ENCODE peak calls at places on chromosome 11, in ten cellular contexts. E is heart right ventricle, F is mammary epithelial cell, S is AG04449, X is fibroblast of pulmonary artery, H is fibroblast of lung, W is OCI-LY7, K is brain microvascular endothelial cell, T is tibial nerve, I is vagina. L is an unnamed sample.

GRCh38 chr11:116376547-116376946 is 396.2 kb downstream of the BUD13 start:
- DNase-seq in F (no peak), E (no peak), S (no peak), W (no peak), K (no peak), H (no peak), I (no peak), X (no peak), T (no peak), L (no peak)

GRCh38 chr11:95239871-95240648 is 9.1 kb upstream of the SESN3 start:
- DNase-seq in K (no peak), F (no peak), W (no peak), X (no peak), T (no peak), E (no peak), H (no peak), S (no peak), I (no peak), L (no peak)

GRCh38 chr11:110991621-110992355 is 253.7 kb upstream of the POU2AF2 start:
- DNase-seq in F (no peak), X (peak; percentile 42), S (no peak), H (peak; percentile 65), E (no peak), K (no peak), W (no peak), I (no peak), T (peak; percentile 36), L (peak; percentile 56)

GRCh38 chr11:131392528-131393255 is 22.3 kb downstream of the NTM start:
- DNase-seq in T (no peak), F (no peak), S (no peak), X (no peak), H (no peak), E (no peak), I (no peak), W (peak; percentile 16), K (no peak), L (no peak)

GRCh38 chr11:29125621-29126020 is 891.2 kb downstream of the KCNA4 start:
- DNase-seq in W (no peak), H (no peak), S (no peak), F (no peak), X (no peak), I (no peak), T (no peak), K (no peak), E (no peak), L (no peak)

GRCh38 chr11:106821291-106821690 is 197.0 kb downstream of the GUCY1A2 start:
- DNase-seq in F (no peak), W (no peak), S (no peak), H (no peak), X (no peak), K (no peak), T (no peak), E (no peak), I (no peak), L (no peak)

GRCh38 chr11:122175316-122175715 is 59.3 kb upstream of the BLID start:
- DNase-seq in I (no peak), X (no peak), F (no peak), K (no peak), W (no peak), H (no peak), T (no peak), E (no peak), S (no peak), L (no peak)

GRCh38 chr11:83070878-83071640 is 638 bp downstream of the RAB30 start:
- DNase-seq in T (peak; percentile 22), X (peak; percentile 36), I (peak; percentile 94), H (no peak), S (no peak), W (no peak), F (no peak), K (no peak), E (peak; percentile 42), L (no peak)

GRCh38 chr11:3091081-3091845 is 34.0 kb upstream of the CARS1 start:
- DNase-seq in H (no peak), W (no peak), F (no peak), S (no peak), I (peak; percentile 81), K (no peak), T (no peak), X (no peak), E (no peak), L (no peak)

GRCh38 chr11:106391771-106392412 is 314.4 kb downstream of the AASDHPPT start:
- DNase-seq in H (peak; percentile 82), I (no peak), W (no peak), F (peak; percentile 12), K (no peak), E (no peak), S (no peak), T (no peak), X (peak; percentile 75), L (peak; percentile 44)

GRCh38 chr11:109971184-109971523 is 122.0 kb upstream of the ZC3H12C start:
- DNase-seq in W (peak; percentile 27), H (peak; percentile 76), I (no peak), T (no peak), E (no peak), S (peak; percentile 14), K (peak; percentile 73), X (peak; percentile 90), F (peak; percentile 42), L (peak; percentile 13)

GRCh38 chr11:13238879-13239514 is 38.6 kb upstream of the BMAL1 start:
- DNase-seq in I (no peak), E (peak; percentile 21), K (peak; percentile 44), X (peak; percentile 65), W (peak; percentile 54), H (peak; percentile 35), F (no peak), S (no peak), T (no peak), L (no peak)

GRCh38 chr11:124725719-124726105 is 14.0 kb upstream of the NRGN start:
- DNase-seq in H (peak; percentile 59), I (no peak), F (peak; percentile 65), E (no peak), S (no peak), W (no peak), T (no peak), X (peak; percentile 89), K (peak; percentile 35), L (no peak)

GRCh38 chr11:118438314-118438931 is 2.1 kb downstream of the KMT2A start:
- DNase-seq in H (peak; percentile 87), S (peak; percentile 42), F (peak; percentile 70), W (peak; percentile 53), I (no peak), X (peak; percentile 86), E (peak; percentile 17), K (peak; percentile 87), T (no peak), L (peak; percentile 59)

GRCh38 chr11:127616171-127616570 is 615.6 kb upstream of the KIRREL3 start:
- DNase-seq in E (no peak), K (no peak), I (no peak), T (no peak), F (no peak), S (no peak), H (no peak), W (no peak), X (no peak), L (no peak)

GRCh38 chr11:44527476-44527875 is 38.0 kb upstream of the CD82 start:
- DNase-seq in S (no peak), I (no peak), W (no peak), H (no peak), K (no peak), X (no peak), T (no peak), F (no peak), E (no peak), L (no peak)

GRCh38 chr11:87859583-87859982 is 315.7 kb downstream of the RAB38 start:
- DNase-seq in I (no peak), E (no peak), X (peak; percentile 26), K (no peak), F (no peak), T (no peak), S (no peak), H (peak; percentile 21), W (no peak), L (no peak)

GRCh38 chr11:131108780-131109179 is 192.5 kb upstream of the SNX19 start:
- DNase-seq in I (no peak), T (no peak), E (no peak), F (no peak), W (no peak), S (peak; percentile 40), H (peak; percentile 48), K (peak; percentile 10), X (peak; percentile 3), L (no peak)

GRCh38 chr11:117199061-117199915 is at the start of gene TAGLN:
- DNase-seq in W (no peak), T (peak; percentile 71), K (peak; percentile 97), F (peak; percentile 57), S (peak; percentile 87), X (peak; percentile 95), I (no peak), E (peak; percentile 78), H (peak; percentile 97), L (peak; percentile 78)

GRCh38 chr11:64629796-64630562 is 39.0 kb downstream of the SLC22A12 start:
- DNase-seq in S (no peak), W (no peak), I (no peak), H (no peak), K (no peak), T (no peak), F (no peak), X (no peak), E (peak; percentile 34), L (no peak)
- TF ChIP-seq CTCF in S (no peak), W (peak; percentile 32), I (no peak), H (no peak), K (no peak), T (no peak), F (no peak), X (no peak), E (no peak), L (no peak)

DNA sequence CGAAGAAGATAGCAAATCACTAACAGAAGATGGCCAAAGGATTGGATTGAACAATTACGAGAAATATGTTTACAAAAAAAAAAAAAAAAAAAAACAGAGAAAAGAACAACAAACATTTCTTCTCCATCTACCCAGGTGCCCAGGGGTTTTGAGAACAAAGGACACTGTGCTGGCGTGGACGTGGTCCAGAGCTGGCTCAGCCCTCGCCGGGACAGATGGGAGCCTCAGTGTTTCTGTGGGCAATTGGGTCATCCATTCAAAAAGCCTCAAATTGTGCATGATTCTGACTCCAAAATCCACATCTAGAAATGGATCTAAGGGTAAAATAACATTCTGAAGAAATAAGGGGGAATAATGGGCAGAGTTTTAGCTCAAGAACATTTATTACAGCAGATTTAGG is 63.1 kb downstream of the DHCR7 start:
- DNase-seq in H (no peak), T (no peak), S (no peak), I (no peak), K (no peak), F (no peak), X (no peak), W (no peak), E (no peak), L (no peak)
- H3K4me3 ChIP-seq in H (no peak overlapping the region), T (no peak overlapping the region), S (no peak overlapping the region), I (no peak overlapping the region), K (no peak overlapping the region), F (no peak overlapping the region), X (no peak overlapping the region), W (no peak overlapping the region), E (no peak overlapping the region), L (no peak overlapping the region)

GRCh38 chr11:11553595-11553994 is 68.2 kb downstream of the GALNT18 start:
- DNase-seq in F (no peak), W (no peak), E (peak; percentile 24), I (no peak), X (no peak), K (no peak), H (no peak), S (no peak), T (no peak), L (no peak)
- TF ChIP-seq CTCF in F (no peak), W (no peak), E (no peak), I (no peak), X (no peak), K (no peak), H (no peak), S (no peak), T (no peak), L (no peak)

GRCh38 chr11:65225284-65226102 is 36.3 kb upstream of the POLA2 start:
- DNase-seq in F (peak; percentile 77), T (peak; percentile 41), X (peak; percentile 66), W (peak; percentile 67), K (peak; percentile 35), H (peak; percentile 58), E (peak; percentile 65), S (no peak), I (no peak), L (peak; percentile 16)
- H3K4me3 ChIP-seq in F (peak overlapping the region; percentile 45), T (peak overlapping the region; percentile 57), X (peak overlapping the region; percentile 41), W (peak overlapping the region; percentile 63), K (peak overlapping the region; percentile 52), H (peak overlapping the region; percentile 29), E (peak overlapping the region; percentile 60), S (peak overlapping the region; percentile 49), I (peak overlapping the region; percentile 50), L (peak overlapping the region; percentile 47)

L was measured in AG09309.